ENCODE peak calls at places on chromosomes 11 and 22, in ten cellular contexts. One of them, this sample, is unnamed.

GRCh38 chr11:17353228-17354021 is 1.8 kb downstream of the NCR3LG1 start:
- DNase-seq in frontal cortex: peak; percentile 32
- DNase-seq in stimulated activated CD8-positive, alpha-beta memory T cell treated with anti-CD3 and anti-CD28 coated beads, Interleukin-7, amount 100 ng/mL, for 4 hours: peak; percentile 75
- DNase-seq in HEK293T: peak; percentile 62
- DNase-seq in AG09309: no peak
- DNase-seq in stimulated activated naive CD8-positive, alpha-beta T cell treated with anti-CD3 and anti-CD28 coated beads, Interleukin-15, Interleukin-2, amounts not matched to agents 100 U/mL and 50 U/mL, for 24 hours: peak; percentile 75
- DNase-seq in astrocyte of the hippocampus: peak; percentile 85
- DNase-seq in pons: peak; percentile 30
- DNase-seq in HT1080: peak; percentile 38
- DNase-seq in endodermal cell: peak; percentile 91
- DNase-seq in this sample: peak; percentile 50

GRCh38 chr11:66743271-66743968 is 14.4 kb upstream of the SPTBN2 start:
- DNase-seq in HT1080: no peak
- DNase-seq in stimulated activated naive CD8-positive, alpha-beta T cell treated with anti-CD3 and anti-CD28 coated beads, Interleukin-15, Interleukin-2, amounts not matched to agents 100 U/mL and 50 U/mL, for 24 hours: no peak
- DNase-seq in HEK293T: no peak
- DNase-seq in endodermal cell: no peak
- DNase-seq in pons: no peak
- DNase-seq in astrocyte of the hippocampus: no peak
- DNase-seq in AG09309: no peak
- DNase-seq in stimulated activated CD8-positive, alpha-beta memory T cell treated with anti-CD3 and anti-CD28 coated beads, Interleukin-7, amount 100 ng/mL, for 4 hours: no peak
- DNase-seq in frontal cortex: no peak
- DNase-seq in this sample: no peak

GRCh38 chr11:67635231-67635521 is 4.4 kb downstream of the TBX10 start:
- DNase-seq in stimulated activated CD8-positive, alpha-beta memory T cell treated with anti-CD3 and anti-CD28 coated beads, Interleukin-7, amount 100 ng/mL, for 4 hours: no peak
- DNase-seq in frontal cortex: no peak
- DNase-seq in AG09309: no peak
- DNase-seq in endodermal cell: no peak
- DNase-seq in stimulated activated naive CD8-positive, alpha-beta T cell treated with anti-CD3 and anti-CD28 coated beads, Interleukin-15, Interleukin-2, amounts not matched to agents 100 U/mL and 50 U/mL, for 24 hours: no peak
- DNase-seq in pons: no peak
- DNase-seq in astrocyte of the hippocampus: no peak
- DNase-seq in HT1080: no peak
- DNase-seq in HEK293T: no peak
- DNase-seq in this sample: no peak

GRCh38 chr22:46422896-46423295 is 87.4 kb downstream of the TRMU start:
- DNase-seq in frontal cortex: no peak
- DNase-seq in HT1080: no peak
- DNase-seq in astrocyte of the hippocampus: no peak
- DNase-seq in pons: peak; percentile 8
- DNase-seq in HEK293T: no peak
- DNase-seq in stimulated activated CD8-positive, alpha-beta memory T cell treated with anti-CD3 and anti-CD28 coated beads, Interleukin-7, amount 100 ng/mL, for 4 hours: no peak
- DNase-seq in AG09309: no peak
- DNase-seq in endodermal cell: no peak
- DNase-seq in stimulated activated naive CD8-positive, alpha-beta T cell treated with anti-CD3 and anti-CD28 coated beads, Interleukin-15, Interleukin-2, amounts not matched to agents 100 U/mL and 50 U/mL, for 24 hours: no peak
- DNase-seq in this sample: peak; percentile 32

GRCh38 chr22:43883719-43884415 is 7.9 kb downstream of the PNPLA5 start:
- DNase-seq in frontal cortex: no peak
- DNase-seq in stimulated activated naive CD8-positive, alpha-beta T cell treated with anti-CD3 and anti-CD28 coated beads, Interleukin-15, Interleukin-2, amounts not matched to agents 100 U/mL and 50 U/mL, for 24 hours: no peak
- DNase-seq in stimulated activated CD8-positive, alpha-beta memory T cell treated with anti-CD3 and anti-CD28 coated beads, Interleukin-7, amount 100 ng/mL, for 4 hours: no peak
- DNase-seq in pons: no peak
- DNase-seq in endodermal cell: peak; percentile 38
- DNase-seq in astrocyte of the hippocampus: no peak
- DNase-seq in HEK293T: no peak
- DNase-seq in HT1080: no peak
- DNase-seq in AG09309: no peak
- DNase-seq in this sample: no peak

GRCh38 chr11:68680541-68681231 is 3.7 kb upstream of the GAL start:
- DNase-seq in HEK293T: no peak
- DNase-seq in HT1080: no peak
- DNase-seq in pons: no peak
- DNase-seq in stimulated activated CD8-positive, alpha-beta memory T cell treated with anti-CD3 and anti-CD28 coated beads, Interleukin-7, amount 100 ng/mL, for 4 hours: no peak
- DNase-seq in endodermal cell: peak; percentile 37
- DNase-seq in frontal cortex: no peak
- DNase-seq in stimulated activated naive CD8-positive, alpha-beta T cell treated with anti-CD3 and anti-CD28 coated beads, Interleukin-15, Interleukin-2, amounts not matched to agents 100 U/mL and 50 U/mL, for 24 hours: no peak
- DNase-seq in AG09309: no peak
- DNase-seq in astrocyte of the hippocampus: no peak
- DNase-seq in this sample: no peak

GRCh38 chr11:103949781-103950180 is 86.7 kb upstream of the DDI1 start:
- DNase-seq in stimulated activated CD8-positive, alpha-beta memory T cell treated with anti-CD3 and anti-CD28 coated beads, Interleukin-7, amount 100 ng/mL, for 4 hours: no peak
- DNase-seq in astrocyte of the hippocampus: no peak
- DNase-seq in pons: no peak
- DNase-seq in stimulated activated naive CD8-positive, alpha-beta T cell treated with anti-CD3 and anti-CD28 coated beads, Interleukin-15, Interleukin-2, amounts not matched to agents 100 U/mL and 50 U/mL, for 24 hours: no peak
- DNase-seq in frontal cortex: no peak
- DNase-seq in HEK293T: no peak
- DNase-seq in endodermal cell: no peak
- DNase-seq in HT1080: no peak
- DNase-seq in AG09309: no peak
- DNase-seq in this sample: no peak

GRCh38 chr22:22410121-22410520 is 98.4 kb downstream of the ZNF280B start:
- DNase-seq in frontal cortex: no peak
- DNase-seq in endodermal cell: no peak
- DNase-seq in HT1080: no peak
- DNase-seq in stimulated activated CD8-positive, alpha-beta memory T cell treated with anti-CD3 and anti-CD28 coated beads, Interleukin-7, amount 100 ng/mL, for 4 hours: no peak
- DNase-seq in HEK293T: no peak
- DNase-seq in stimulated activated naive CD8-positive, alpha-beta T cell treated with anti-CD3 and anti-CD28 coated beads, Interleukin-15, Interleukin-2, amounts not matched to agents 100 U/mL and 50 U/mL, for 24 hours: peak; percentile 22
- DNase-seq in pons: peak; percentile 47
- DNase-seq in AG09309: no peak
- DNase-seq in astrocyte of the hippocampus: no peak
- DNase-seq in this sample: peak; percentile 34

GRCh38 chr22:22955276-22955798 is 67.7 kb downstream of the IGLL5 start:
- DNase-seq in HT1080: no peak
- DNase-seq in pons: no peak
- DNase-seq in endodermal cell: no peak
- DNase-seq in HEK293T: no peak
- DNase-seq in AG09309: no peak
- DNase-seq in astrocyte of the hippocampus: no peak
- DNase-seq in stimulated activated CD8-positive, alpha-beta memory T cell treated with anti-CD3 and anti-CD28 coated beads, Interleukin-7, amount 100 ng/mL, for 4 hours: no peak
- DNase-seq in stimulated activated naive CD8-positive, alpha-beta T cell treated with anti-CD3 and anti-CD28 coated beads, Interleukin-15, Interleukin-2, amounts not matched to agents 100 U/mL and 50 U/mL, for 24 hours: no peak
- DNase-seq in frontal cortex: no peak
- DNase-seq in this sample: no peak

GRCh38 chr22:30309981-30310672 is 16.6 kb downstream of the TBC1D10A start:
- DNase-seq in HEK293T: no peak
- DNase-seq in stimulated activated naive CD8-positive, alpha-beta T cell treated with anti-CD3 and anti-CD28 coated beads, Interleukin-15, Interleukin-2, amounts not matched to agents 100 U/mL and 50 U/mL, for 24 hours: no peak
- DNase-seq in astrocyte of the hippocampus: peak; percentile 82
- DNase-seq in pons: no peak
- DNase-seq in HT1080: no peak
- DNase-seq in stimulated activated CD8-positive, alpha-beta memory T cell treated with anti-CD3 and anti-CD28 coated beads, Interleukin-7, amount 100 ng/mL, for 4 hours: no peak
- DNase-seq in frontal cortex: no peak
- DNase-seq in endodermal cell: no peak
- DNase-seq in AG09309: no peak
- DNase-seq in this sample: no peak

GRCh38 chr11:128463975-128464374 is 123.4 kb downstream of the ETS1 start:
- DNase-seq in HEK293T: no peak
- DNase-seq in frontal cortex: no peak
- DNase-seq in astrocyte of the hippocampus: no peak
- DNase-seq in pons: no peak
- DNase-seq in AG09309: no peak
- DNase-seq in HT1080: no peak
- DNase-seq in stimulated activated CD8-positive, alpha-beta memory T cell treated with anti-CD3 and anti-CD28 coated beads, Interleukin-7, amount 100 ng/mL, for 4 hours: no peak
- DNase-seq in endodermal cell: no peak
- DNase-seq in stimulated activated naive CD8-positive, alpha-beta T cell treated with anti-CD3 and anti-CD28 coated beads, Interleukin-15, Interleukin-2, amounts not matched to agents 100 U/mL and 50 U/mL, for 24 hours: no peak
- DNase-seq in this sample: no peak

GRCh38 chr11:122724520-122724919 is 69.0 kb downstream of the UBASH3B start:
- DNase-seq in astrocyte of the hippocampus: no peak
- DNase-seq in HEK293T: no peak
- DNase-seq in AG09309: no peak
- DNase-seq in endodermal cell: no peak
- DNase-seq in stimulated activated CD8-positive, alpha-beta memory T cell treated with anti-CD3 and anti-CD28 coated beads, Interleukin-7, amount 100 ng/mL, for 4 hours: no peak
- DNase-seq in pons: no peak
- DNase-seq in frontal cortex: no peak
- DNase-seq in stimulated activated naive CD8-positive, alpha-beta T cell treated with anti-CD3 and anti-CD28 coated beads, Interleukin-15, Interleukin-2, amounts not matched to agents 100 U/mL and 50 U/mL, for 24 hours: no peak
- DNase-seq in HT1080: peak; percentile 71
- DNase-seq in this sample: no peak

GRCh38 chr11:117705866-117706265 is 91.2 kb downstream of the DSCAML1 start:
- DNase-seq in endodermal cell: no peak
- DNase-seq in HT1080: no peak
- DNase-seq in stimulated activated naive CD8-positive, alpha-beta T cell treated with anti-CD3 and anti-CD28 coated beads, Interleukin-15, Interleukin-2, amounts not matched to agents 100 U/mL and 50 U/mL, for 24 hours: no peak
- DNase-seq in astrocyte of the hippocampus: no peak
- DNase-seq in HEK293T: no peak
- DNase-seq in AG09309: no peak
- DNase-seq in frontal cortex: no peak
- DNase-seq in pons: no peak
- DNase-seq in stimulated activated CD8-positive, alpha-beta memory T cell treated with anti-CD3 and anti-CD28 coated beads, Interleukin-7, amount 100 ng/mL, for 4 hours: no peak
- DNase-seq in this sample: no peak

GRCh38 chr22:49101873-49102272 is 725.8 kb downstream of the BRD1 start:
- DNase-seq in frontal cortex: no peak
- DNase-seq in stimulated activated CD8-positive, alpha-beta memory T cell treated with anti-CD3 and anti-CD28 coated beads, Interleukin-7, amount 100 ng/mL, for 4 hours: no peak
- DNase-seq in astrocyte of the hippocampus: no peak
- DNase-seq in HEK293T: no peak
- DNase-seq in HT1080: no peak
- DNase-seq in stimulated activated naive CD8-positive, alpha-beta T cell treated with anti-CD3 and anti-CD28 coated beads, Interleukin-15, Interleukin-2, amounts not matched to agents 100 U/mL and 50 U/mL, for 24 hours: no peak
- DNase-seq in AG09309: no peak
- DNase-seq in endodermal cell: no peak
- DNase-seq in pons: no peak
- DNase-seq in this sample: no peak

GRCh38 chr11:1619449-1619848 is 2.5 kb downstream of the KRTAP5-4 start:
- DNase-seq in pons: no peak
- DNase-seq in frontal cortex: no peak
- DNase-seq in HT1080: peak; percentile 53
- DNase-seq in HEK293T: no peak
- DNase-seq in endodermal cell: no peak
- DNase-seq in stimulated activated CD8-positive, alpha-beta memory T cell treated with anti-CD3 and anti-CD28 coated beads, Interleukin-7, amount 100 ng/mL, for 4 hours: no peak
- DNase-seq in astrocyte of the hippocampus: no peak
- DNase-seq in stimulated activated naive CD8-positive, alpha-beta T cell treated with anti-CD3 and anti-CD28 coated beads, Interleukin-15, Interleukin-2, amounts not matched to agents 100 U/mL and 50 U/mL, for 24 hours: no peak
- DNase-seq in AG09309: no peak
- DNase-seq in this sample: no peak

GRCh38 chr11:86942212-86942611 is 13.0 kb downstream of the FZD4 start:
- DNase-seq in stimulated activated CD8-positive, alpha-beta memory T cell treated with anti-CD3 and anti-CD28 coated beads, Interleukin-7, amount 100 ng/mL, for 4 hours: no peak
- DNase-seq in AG09309: no peak
- DNase-seq in HEK293T: no peak
- DNase-seq in pons: no peak
- DNase-seq in astrocyte of the hippocampus: no peak
- DNase-seq in frontal cortex: no peak
- DNase-seq in HT1080: no peak
- DNase-seq in endodermal cell: no peak
- DNase-seq in stimulated activated naive CD8-positive, alpha-beta T cell treated with anti-CD3 and anti-CD28 coated beads, Interleukin-15, Interleukin-2, amounts not matched to agents 100 U/mL and 50 U/mL, for 24 hours: no peak
- DNase-seq in this sample: no peak

GRCh38 chr11:34860034-34860433 is 56.1 kb downstream of the APIP start:
- DNase-seq in AG09309: no peak
- DNase-seq in endodermal cell: peak; percentile 8
- DNase-seq in pons: no peak
- DNase-seq in frontal cortex: no peak
- DNase-seq in astrocyte of the hippocampus: no peak
- DNase-seq in HT1080: no peak
- DNase-seq in stimulated activated naive CD8-positive, alpha-beta T cell treated with anti-CD3 and anti-CD28 coated beads, Interleukin-15, Interleukin-2, amounts not matched to agents 100 U/mL and 50 U/mL, for 24 hours: no peak
- DNase-seq in HEK293T: no peak
- DNase-seq in stimulated activated CD8-positive, alpha-beta memory T cell treated with anti-CD3 and anti-CD28 coated beads, Interleukin-7, amount 100 ng/mL, for 4 hours: no peak
- DNase-seq in this sample: no peak

This sample was measured in globus pallidus.